ENCODE peak calls at places on chromosomes 3 and 15, in six cellular contexts. H is effector CD4-positive, alpha-beta T cell; I is hippocampal formation; L is activated T-cell treated with anti-CD3 and anti-CD28 coated beads for 1 hour; G is nucleus accumbens; Z is germinal center. S is an unnamed sample.

GRCh38 chr3:134485075-134485536 is 679 bp downstream of the ANAPC13 start:
- DNase-seq in H (no peak), I (peak; percentile 51), L (no peak), G (no peak), Z (peak; percentile 38), S (no peak)

GRCh38 chr15:83209333-83209732 is 1.7 kb upstream of the HDGFL3 start:
- DNase-seq in H (no peak), I (no peak), L (no peak), G (no peak), Z (no peak), S (no peak)

GRCh38 chr3:23824699-23825444 is 19.1 kb downstream of the UBE2E1 start:
- DNase-seq in H (no peak), I (no peak), L (no peak), G (no peak), Z (no peak), S (no peak)

GRCh38 chr15:89174476-89174875 is 46.9 kb downstream of the RLBP1 start:
- DNase-seq in H (no peak), I (no peak), L (no peak), G (no peak), Z (no peak), S (no peak)

GRCh38 chr3:179046497-179047353 is 24.9 kb downstream of the ZMAT3 start:
- DNase-seq in H (no peak), I (no peak), L (no peak), G (no peak), Z (no peak), S (no peak)

GRCh38 chr3:58038675-58039302 is 30.6 kb downstream of the FLNB start:
- DNase-seq in H (no peak), I (no peak), L (no peak), G (no peak), Z (no peak), S (no peak)

GRCh38 chr3:1971780-1972179 is 126.9 kb upstream of the CNTN4 start:
- DNase-seq in H (no peak), I (no peak), L (no peak), G (no peak), Z (no peak), S (no peak)

GRCh38 chr3:8887435-8888295 is 75.6 kb downstream of the RAD18 start:
- DNase-seq in H (no peak), I (no peak), L (no peak), G (no peak), Z (no peak), S (no peak)

GRCh38 chr3:119380697-119381096 is 82.7 kb downstream of the TMEM39A start:
- DNase-seq in H (no peak), I (no peak), L (no peak), G (no peak), Z (no peak), S (no peak)

GRCh38 chr15:64246364-64247189 is 83.8 kb upstream of the PPIB start:
- DNase-seq in H (no peak), I (no peak), L (no peak), G (peak; percentile 12), Z (no peak), S (no peak)

GRCh38 chr3:87595798-87596197 is 319.4 kb upstream of the POU1F1 start:
- DNase-seq in H (no peak), I (no peak), L (no peak), G (no peak), Z (no peak), S (no peak)

GRCh38 chr3:23094890-23095462 is 108.2 kb upstream of the UBE2E2 start:
- DNase-seq in H (no peak), I (no peak), L (no peak), G (no peak), Z (no peak), S (no peak)

GRCh38 chr3:58665410-58665809 is 1.2 kb downstream of the FAM3D start:
- DNase-seq in H (no peak), I (no peak), L (no peak), G (no peak), Z (no peak), S (no peak)

GRCh38 chr3:72299321-72299802 is 514.4 kb upstream of the PROK2 start:
- DNase-seq in H (no peak), I (no peak), L (no peak), G (no peak), Z (no peak), S (no peak)

GRCh38 chr3:131356006-131356405 is 25.6 kb upstream of the NUDT16 start:
- DNase-seq in H (no peak), I (no peak), L (no peak), G (no peak), Z (no peak), S (no peak)

GRCh38 chr3:102255736-102256135 is 179.1 kb upstream of the ZPLD1 start:
- DNase-seq in H (no peak), I (no peak), L (no peak), G (no peak), Z (no peak), S (no peak)

GRCh38 chr15:59522988-59523461 is 85.0 kb downstream of the FAM81A start:
- DNase-seq in H (peak; percentile 3), I (no peak), L (peak; percentile 23), G (no peak), Z (no peak), S (no peak)

GRCh38 chr3:45035441-45036301 is 9.6 kb downstream of the CLEC3B start:
- DNase-seq in H (no peak), I (no peak), L (peak; percentile 11), G (no peak), Z (peak; percentile 23), S (peak; percentile 14)

GRCh38 chr3:9280477-9281219 is 31.2 kb upstream of the SRGAP3 start:
- DNase-seq in H (no peak), I (peak; percentile 35), L (no peak), G (no peak), Z (no peak), S (no peak)

GRCh38 chr3:31008986-31009385 is 114.5 kb upstream of the GADL1 start:
- DNase-seq in H (no peak), I (no peak), L (no peak), G (no peak), Z (no peak), S (no peak)

GRCh38 chr3:191959876-191960418 is 499.0 kb downstream of the PYDC2 start:
- DNase-seq in H (no peak), I (no peak), L (no peak), G (no peak), Z (no peak), S (no peak)

GRCh38 chr3:82814660-82815059 is 1053.2 kb upstream of the GBE1 start:
- DNase-seq in H (no peak), I (no peak), L (no peak), G (no peak), Z (no peak), S (no peak)

GRCh38 chr3:47611577-47611976 is 32.9 kb upstream of the CSPG5 start:
- DNase-seq in H (no peak), I (peak; percentile 28), L (no peak), G (no peak), Z (no peak), S (no peak)

GRCh38 chr3:114126461-114126860 is 52.4 kb downstream of the DRD3 start:
- DNase-seq in H (no peak), I (no peak), L (no peak), G (no peak), Z (no peak), S (no peak)

GRCh38 chr3:78086150-78086549 is 1046.3 kb downstream of the ROBO2 start:
- DNase-seq in H (no peak), I (no peak), L (no peak), G (no peak), Z (no peak), S (no peak)

GRCh38 chr15:94027571-94027970 is 203.8 kb upstream of the MCTP2 start:
- DNase-seq in H (no peak), I (no peak), L (no peak), G (no peak), Z (no peak), S (no peak)

GRCh38 chr3:12175844-12176453 is 17.2 kb upstream of the TIMP4 start:
- DNase-seq in H (no peak), I (peak; percentile 46), L (no peak), G (no peak), Z (peak; percentile 22), S (peak; percentile 30)

GRCh38 chr15:98003528-98003927 is 43.0 kb downstream of the ARRDC4 start:
- DNase-seq in H (no peak), I (no peak), L (no peak), G (no peak), Z (no peak), S (no peak)

GRCh38 chr3:105862217-105862616 is 6.6 kb downstream of the CBLB start:
- DNase-seq in H (no peak), I (no peak), L (no peak), G (no peak), Z (peak; percentile 72), S (no peak)

GRCh38 chr3:178392553-178392952 is 143.7 kb upstream of the KCNMB2 start:
- DNase-seq in H (no peak), I (no peak), L (no peak), G (no peak), Z (no peak), S (no peak)

GRCh38 chr3:27900316-27900715 is 178.2 kb upstream of the EOMES start:
- DNase-seq in H (no peak), I (no peak), L (no peak), G (no peak), Z (no peak), S (no peak)

GRCh38 chr3:16173696-16174355 is 654 bp upstream of the GALNT15 start:
- DNase-seq in H (no peak), I (no peak), L (no peak), G (no peak), Z (no peak), S (no peak)